ENCODE peak calls at places on chromosomes 2 and 18, in five cellular contexts. E is NCI-H748 treated with DMSO at 0.1 percent for 48 hours, H is posterior vena cava, N is osteocyte, U is mucosa of gallbladder. F is an unnamed sample.

GRCh38 chr2:150853258-150853657 is 365.8 kb upstream of the RND3 start:
- DNase-seq in E (no peak), H (no peak), N (no peak), U (no peak), F (no peak)

GRCh38 chr18:48161911-48162698 is 231.6 kb upstream of the SMAD2 start:
- DNase-seq in E (peak; percentile 46), H (no peak), N (no peak), U (no peak), F (peak; percentile 99)

GRCh38 chr2:239896075-239896474 is 129.1 kb downstream of the NDUFA10 start:
- DNase-seq in E (no peak), H (peak; percentile 62), N (peak; percentile 69), U (no peak), F (no peak)

GRCh38 chr2:106575955-106576354 is 88.8 kb downstream of the CD8B2 start:
- DNase-seq in E (no peak), H (no peak), N (peak; percentile 87), U (peak; percentile 34), F (no peak)

GRCh38 chr2:8144785-8145184 is 537.1 kb upstream of the ID2 start:
- DNase-seq in E (no peak), H (no peak), N (no peak), U (no peak), F (no peak)

GRCh38 chr2:102753563-102754159 is 8.2 kb upstream of the TMEM182 start:
- DNase-seq in E (peak; percentile 30), H (no peak), N (no peak), U (no peak), F (peak; percentile 23)

GRCh38 chr2:71100195-71100964 is 29.6 kb downstream of the MCEE start:
- DNase-seq in E (peak; percentile 21), H (peak; percentile 84), N (no peak), U (peak; percentile 58), F (peak; percentile 39)

GRCh38 chr2:15334650-15335326 is 226.3 kb downstream of the NBAS start:
- DNase-seq in E (peak; percentile 48), H (no peak), N (no peak), U (no peak), F (peak; percentile 40)

GRCh38 chr2:206260427-206261012 is 13.9 kb upstream of the ZDBF2 start:
- DNase-seq in E (no peak), H (no peak), N (no peak), U (no peak), F (peak; percentile 24)

GRCh38 chr2:171958475-171958874 is 36.2 kb downstream of the HAT1 start:
- DNase-seq in E (no peak), H (no peak), N (no peak), U (no peak), F (no peak)

GRCh38 chr2:142037051-142037450 is 93.8 kb downstream of the LRP1B start:
- DNase-seq in E (no peak), H (no peak), N (no peak), U (no peak), F (no peak)

GRCh38 chr2:173822889-173823485 is 142.2 kb downstream of the SP3 start:
- DNase-seq in E (no peak), H (no peak), N (no peak), U (no peak), F (no peak)

GRCh38 chr2:230898016-230898415 is 27.0 kb downstream of the GPR55 start:
- DNase-seq in E (no peak), H (peak; percentile 51), N (peak; percentile 78), U (no peak), F (no peak)